ENCODE peak calls at places on chromosomes 7 and 10, in six cellular contexts. M is mucosa of gallbladder; O is activated naive CD8-positive, alpha-beta T cell treated with anti-CD3 and anti-CD28 coated beads for 36 hours; Z is activated CD4-positive, alpha-beta memory T cell treated with anti-CD3 and anti-CD28 coated beads for 36 hours; Q is left colon; N is T-helper 2 cell. K is an unnamed sample.

GRCh38 chr7:21128418-21128817 is 299.5 kb upstream of the SP4 start:
- DNase-seq in O (no peak), M (no peak), Z (no peak), N (no peak), Q (no peak), K (no peak)

GRCh38 chr10:86265236-86265876 is 101.2 kb downstream of the GRID1 start:
- DNase-seq in M (no peak), Z (no peak), N (no peak), O (no peak), Q (no peak), K (no peak)

GRCh38 chr7:116805100-116805544 is 57.3 kb upstream of the CAPZA2 start:
- DNase-seq in Q (no peak), M (no peak), Z (no peak), N (no peak), O (no peak), K (peak)

GRCh38 chr10:119375574-119376265 is 166.8 kb downstream of the RGS10 start:
- DNase-seq in N (no peak), M (no peak), O (no peak), Q (no peak), Z (no peak), K (no peak)

GRCh38 chr10:133124357-133125211 is 35.4 kb upstream of the KNDC1 start:
- DNase-seq in Q (no peak), O (peak), N (no peak), M (no peak), Z (peak), K (no peak)

GRCh38 chr7:39754326-39755120 is 131.2 kb downstream of the RALA start:
- DNase-seq in N (no peak), M (no peak), Q (no peak), O (no peak), Z (no peak), K (peak)

GRCh38 chr7:81201188-81201587 is 282.3 kb upstream of the SEMA3C start:
- DNase-seq in M (no peak), Q (no peak), Z (no peak), N (no peak), O (no peak), K (no peak)

GRCh38 chr10:26550774-26551526 is 112.8 kb downstream of the APBB1IP start:
- DNase-seq in N (no peak), M (no peak), O (no peak), Z (no peak), Q (no peak), K (peak)

GRCh38 chr7:84337386-84337785 is 142.8 kb upstream of the SEMA3A start:
- DNase-seq in Q (no peak), M (no peak), N (no peak), O (no peak), Z (no peak), K (peak)

GRCh38 chr7:41652265-41652664 is 50.6 kb downstream of the INHBA start:
- DNase-seq in Q (no peak), Z (no peak), M (no peak), N (no peak), O (no peak), K (peak)

GRCh38 chr7:50531401-50531906 is 33.8 kb downstream of the DDC start:
- DNase-seq in M (peak), O (no peak), Q (no peak), N (peak), Z (peak), K (peak)

GRCh38 chr10:84424731-84425165 is 96.4 kb downstream of the CCSER2 start:
- DNase-seq in N (no peak), Z (peak), M (peak), Q (peak), O (no peak), K (peak)

GRCh38 chr10:125708971-125709503 is 10.5 kb upstream of the EDRF1 start:
- DNase-seq in N (no peak), O (no peak), Z (no peak), M (no peak), Q (no peak), K (no peak)

GRCh38 chr7:25968205-25968993 is 183.6 kb upstream of the NFE2L3 start:
- DNase-seq in O (peak), Q (peak), M (no peak), Z (peak), N (no peak), K (no peak)

GRCh38 chr10:16893664-16894063 is 76.4 kb upstream of the RSU1 start:
- DNase-seq in O (no peak), M (no peak), Q (no peak), N (no peak), Z (no peak), K (no peak)

GRCh38 chr7:91759205-91759863 is 121.2 kb downstream of the MTERF1 start:
- DNase-seq in M (peak), O (no peak), Q (peak), Z (no peak), N (no peak), K (peak)